ENCODE peak calls at places on chromosomes 2 and 18, in six cellular contexts. M, V, U, J, P and X are unnamed samples.

GRCh38 chr2:118858485-118859156 is 11.2 kb upstream of the EN1 start:
- DNase-seq in U (no peak), P (no peak), V (no peak), J (no peak), M (no peak), X (no peak)

GRCh38 chr2:162245737-162246136 is 2.5 kb upstream of the FAP start:
- DNase-seq in P (no peak), U (peak), J (no peak), V (no peak), M (no peak), X (peak)

GRCh38 chr2:190107409-190107808 is 44.9 kb upstream of the MSTN start:
- DNase-seq in J (no peak), M (no peak), P (no peak), U (no peak), V (no peak), X (no peak)

GRCh38 chr2:230172156-230172555 is 47.6 kb downstream of the SP110 start:
- DNase-seq in M (no peak), J (no peak), P (no peak), U (no peak), V (no peak), X (no peak)

GRCh38 chr2:71370015-71370414 is 38.4 kb downstream of the ZNF638 start:
- DNase-seq in M (no peak), P (no peak), V (no peak), U (no peak), J (no peak), X (no peak)

GRCh38 chr2:179467111-179467510 is 202.5 kb upstream of the SESTD1 start:
- DNase-seq in J (no peak), M (no peak), U (no peak), P (no peak), V (no peak), X (no peak)

GRCh38 chr2:73977466-73977865 is 7.2 kb upstream of the TET3 start:
- DNase-seq in P (no peak), V (no peak), M (no peak), U (no peak), J (no peak), X (no peak)

GRCh38 chr18:53747761-53748160 is 476.7 kb downstream of the MBD2 start:
- DNase-seq in V (no peak), U (no peak), M (no peak), P (no peak), J (no peak), X (no peak)

GRCh38 chr18:55737781-55738468 is 149.9 kb upstream of the TCF4 start:
- DNase-seq in U (no peak), P (no peak), M (no peak), V (no peak), J (no peak), X (no peak)

GRCh38 chr2:8533923-8534322 is 147.9 kb upstream of the ID2 start:
- DNase-seq in M (no peak), U (no peak), V (no peak), P (no peak), J (no peak), X (no peak)

GRCh38 chr2:217703102-217703501 is 299.7 kb downstream of the TNS1 start:
- DNase-seq in J (no peak), V (no peak), P (no peak), M (no peak), U (no peak), X (no peak)

GRCh38 chr2:216741223-216741593 is 45.9 kb upstream of the IGFBP5 start:
- DNase-seq in V (no peak), U (no peak), J (no peak), P (no peak), M (no peak), X (no peak)

GRCh38 chr2:233865838-233866237 is 2.3 kb downstream of the MSL3B start:
- DNase-seq in U (no peak), V (no peak), J (no peak), P (no peak), M (no peak), X (no peak)

GRCh38 chr2:204900487-204900886 is 355.2 kb downstream of the PARD3B start:
- DNase-seq in V (no peak), J (no peak), M (no peak), P (no peak), U (no peak), X (no peak)

GRCh38 chr2:2291500-2292260 is 39.4 kb downstream of the MYT1L start:
- DNase-seq in J (no peak), P (no peak), U (no peak), M (no peak), V (no peak), X (no peak)

GRCh38 chr2:129467941-129468340 is 511.5 kb upstream of the RAB6C start:
- DNase-seq in U (no peak), P (no peak), M (no peak), V (no peak), J (no peak), X (no peak)

GRCh38 chr2:241857572-241858121 is 1.0 kb downstream of the PDCD1 start:
- DNase-seq in V (peak), J (peak), U (no peak), M (no peak), P (no peak), X (no peak)

GRCh38 chr2:111537078-111537620 is 346.8 kb downstream of the ANAPC1 start:
- DNase-seq in U (no peak), V (no peak), J (no peak), P (no peak), M (no peak), X (no peak)

GRCh38 chr2:79275197-79275596 is 115.6 kb upstream of the REG3A start:
- DNase-seq in M (no peak), P (no peak), U (no peak), V (no peak), J (no peak), X (no peak)

GRCh38 chr2:57376985-57377384 is 669.6 kb upstream of the VRK2 start:
- DNase-seq in J (no peak), M (no peak), P (no peak), U (no peak), V (no peak), X (peak)
- TF ChIP-seq CTCF in J (no peak), M (peak), P (no peak), U (peak), V (no peak), X (peak)

DNA sequence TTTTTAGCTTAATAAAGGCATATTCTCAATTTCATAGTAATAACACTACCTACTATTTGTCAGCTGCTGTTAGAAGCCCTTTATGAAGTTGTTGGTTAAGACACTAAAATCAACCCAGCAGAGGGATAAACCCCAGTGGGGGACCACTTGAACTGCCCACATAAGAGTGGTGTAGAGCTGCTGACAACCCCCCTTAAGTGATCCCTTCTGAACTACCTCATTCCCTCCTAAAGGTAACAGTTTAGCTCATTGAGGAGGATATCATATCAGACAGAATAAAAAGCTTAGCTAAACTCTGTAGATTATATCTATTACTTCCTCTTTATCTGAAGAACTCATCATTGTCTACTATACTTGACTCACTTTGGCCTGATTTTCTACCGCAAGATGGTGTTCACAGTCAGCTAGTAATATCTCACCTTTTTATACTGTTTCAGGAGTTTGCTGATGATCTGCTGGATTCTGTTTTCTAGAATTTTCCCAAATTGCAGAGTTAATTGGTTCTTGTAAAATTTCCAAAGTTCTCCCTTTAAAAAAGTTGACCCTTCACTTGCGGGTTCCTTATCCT is 16.2 kb downstream of the GALM start:
- DNase-seq in P (no peak), V (no peak), U (no peak), M (no peak), J (no peak), X (no peak)
- H3K4me3 ChIP-seq in P (no peak), V (no peak), U (no peak), M (no peak), J (no peak), X (no peak)

GRCh38 chr18:58337285-58337684 is 291.6 kb downstream of the ALPK2 start:
- DNase-seq in J (no peak), P (no peak), U (no peak), M (no peak), V (no peak), X (no peak)

GRCh38 chr18:58334061-58334460 is 290.0 kb downstream of the NEDD4L start:
- DNase-seq in J (no peak), U (no peak), V (no peak), M (no peak), P (no peak), X (no peak)

GRCh38 chr18:58335223-58335622 is 291.2 kb downstream of the NEDD4L start:
- DNase-seq in M (no peak), U (no peak), P (no peak), J (no peak), V (no peak), X (no peak)

GRCh38 chr18:58336605-58337004 is 292.3 kb downstream of the ALPK2 start:
- DNase-seq in M (no peak), J (no peak), U (no peak), V (no peak), P (no peak), X (no peak)

DNA sequence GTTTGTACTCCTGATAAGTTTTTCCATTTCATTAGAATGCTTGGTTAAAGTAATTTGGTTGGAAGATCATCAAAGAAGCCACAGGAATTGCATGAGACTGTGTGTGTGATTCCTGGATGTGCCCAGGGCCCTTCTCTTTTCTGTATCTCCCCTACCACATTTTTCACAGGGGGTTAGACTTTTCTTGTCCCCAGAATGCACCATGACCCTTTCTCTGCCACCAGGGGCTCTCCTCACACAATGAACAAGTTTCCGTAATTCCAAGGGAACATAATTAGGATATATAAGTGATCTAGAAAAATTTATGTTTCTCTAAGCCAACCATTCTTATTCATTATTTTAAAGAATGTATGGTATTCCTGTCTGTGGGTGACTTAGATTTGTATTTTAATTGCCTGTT is 291.8 kb downstream of the NEDD4L start:
- DNase-seq in P (no peak), M (no peak), J (no peak), U (no peak), V (no peak), X (no peak)
- TF ChIP-seq CTCF in P (peak), M (peak), J (no peak), U (peak), V (no peak), X (peak)

DNA sequence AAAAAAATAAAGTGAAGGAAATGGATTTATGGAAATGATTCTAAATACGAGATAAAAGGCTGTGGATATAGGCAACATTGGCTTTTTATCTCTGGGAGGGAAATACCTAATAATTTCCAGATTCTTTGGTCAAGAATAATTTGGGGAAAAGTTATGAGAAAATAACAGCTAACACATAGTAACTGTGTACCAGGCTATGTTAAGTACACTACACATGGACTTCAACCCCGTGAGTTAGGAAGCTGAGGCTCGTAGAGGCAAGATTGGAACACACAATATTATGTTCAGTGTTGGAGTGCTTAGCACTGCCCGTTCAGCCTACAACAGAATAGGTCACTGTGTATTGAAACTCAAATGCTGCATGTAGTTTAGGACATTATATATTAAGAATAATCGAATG is 34.3 kb upstream of the GPD2 start:
- DNase-seq in V (no peak), M (no peak), J (no peak), U (no peak), P (no peak), X (no peak)
- H3K4me3 ChIP-seq in V (no peak), M (no peak), J (no peak), U (no peak), P (no peak), X (no peak)